ENCODE peak calls at places on chromosomes 2 and 18, in ten cellular contexts. T is stomach; X is endothelial cell of umbilical vein; A is adipocyte; H is H1; Z is sigmoid colon; Y is naive thymus-derived CD4-positive, alpha-beta T cell; I is MM.1S; L is endodermal cell; W is body of pancreas. M is an unnamed sample.

GRCh38 chr18:35949903-35950627 is 22.4 kb upstream of the RMP24 start:
- DNase-seq in W (peak; percentile 65), X (peak; percentile 67), Z (peak; percentile 73), A (peak; percentile 92), H (peak; percentile 86), Y (peak; percentile 42), L (peak; percentile 89), I (peak; percentile 37), T (peak; percentile 55), M (peak; percentile 48)

GRCh38 chr2:126895336-126895735 is 3.4 kb upstream of the TEX51 start:
- DNase-seq in Z (no peak), A (no peak), L (peak; percentile 41), I (no peak), X (no peak), Y (no peak), H (no peak), W (no peak), T (peak; percentile 8), M (no peak)

GRCh38 chr18:8121942-8122480 is 487.2 kb upstream of the RAB12 start:
- DNase-seq in W (no peak), L (peak; percentile 62), T (no peak), I (no peak), X (peak; percentile 37), Z (no peak), H (no peak), Y (no peak), A (peak; percentile 80), M (no peak)

GRCh38 chr18:2901405-2901989 is 54.7 kb downstream of the EMILIN2 start:
- DNase-seq in L (peak; percentile 21), T (no peak), Z (no peak), H (no peak), W (no peak), A (peak; percentile 77), I (no peak), X (no peak), Y (no peak), M (no peak)

GRCh38 chr2:171522057-171522803 is at the start of gene CYBRD1:
- DNase-seq in W (peak; percentile 48), T (peak; percentile 83), Z (peak; percentile 96), H (peak; percentile 80), I (no peak), Y (no peak), L (peak; percentile 88), A (peak; percentile 95), X (peak; percentile 71), M (peak; percentile 90)

GRCh38 chr18:48543228-48543627 is 4.4 kb downstream of the CTIF start:
- DNase-seq in T (no peak), L (peak; percentile 94), H (peak; percentile 59), A (no peak), Y (no peak), Z (no peak), W (peak; percentile 77), I (no peak), X (no peak), M (no peak)

GRCh38 chr2:236607471-236608307 is 38.1 kb downstream of the ACKR3 start:
- DNase-seq in T (no peak), I (no peak), L (peak; percentile 69), X (no peak), Z (no peak), A (peak; percentile 17), Y (no peak), H (no peak), W (peak; percentile 81), M (no peak)

GRCh38 chr2:196558506-196558905 is 81.0 kb upstream of the CCDC150 start:
- DNase-seq in T (no peak), H (no peak), A (no peak), Y (no peak), X (no peak), L (no peak), I (no peak), W (no peak), Z (no peak), M (no peak)

GRCh38 chr18:25181581-25181980 is 170.4 kb downstream of the ZNF521 start:
- DNase-seq in Y (no peak), W (no peak), Z (no peak), L (no peak), H (no peak), A (no peak), X (no peak), T (no peak), I (peak; percentile 21), M (no peak)

GRCh38 chr2:32496657-32497056 is 131.2 kb upstream of the TTC27 start:
- DNase-seq in A (no peak), H (no peak), L (no peak), Y (no peak), W (no peak), X (no peak), I (no peak), Z (no peak), T (no peak), M (no peak)

GRCh38 chr2:209763106-209763505 is 8.5 kb upstream of the UNC80 start:
- DNase-seq in A (no peak), I (no peak), T (no peak), Z (no peak), W (no peak), X (no peak), L (no peak), Y (no peak), H (no peak), M (no peak)

GRCh38 chr2:190407246-190407661 is 901 bp upstream of the MFSD6 start:
- DNase-seq in A (no peak), W (no peak), T (no peak), I (no peak), X (no peak), Z (no peak), L (peak; percentile 55), H (no peak), Y (peak; percentile 90), M (no peak)

GRCh38 chr2:187210726-187211125 is 237.3 kb downstream of the CALCRL start:
- DNase-seq in X (no peak), W (no peak), T (no peak), L (no peak), I (no peak), A (no peak), H (no peak), Z (no peak), Y (no peak), M (no peak)

GRCh38 chr2:54763636-54764291 is 40.3 kb downstream of the EML6 start:
- DNase-seq in X (no peak), Y (no peak), L (peak; percentile 80), A (no peak), I (no peak), T (no peak), W (peak; percentile 13), H (peak; percentile 60), Z (no peak), M (no peak)

GRCh38 chr2:73223821-73224220 is 9.2 kb downstream of the PRADC1 start:
- DNase-seq in W (no peak), Z (no peak), I (no peak), Y (no peak), X (no peak), T (no peak), A (no peak), L (no peak), H (no peak), M (no peak)

GRCh38 chr2:102149243-102149642 is 6.7 kb downstream of the IL1R1 start:
- DNase-seq in I (no peak), W (no peak), T (no peak), H (no peak), Z (no peak), L (no peak), Y (no peak), X (no peak), A (no peak), M (no peak)
- H3K4me1 ChIP-seq in I (no peaks in the 10 kb centered on the region), W (peaks cover 78% of the 10 kb centered on the region), T (peaks cover 7% of the 10 kb centered on the region), H (peaks cover 4% of the 10 kb centered on the region), Z (no peaks in the 10 kb centered on the region), L (no peaks in the 10 kb centered on the region), Y (no peaks in the 10 kb centered on the region), X (peaks cover 8% of the 10 kb centered on the region), A (peaks cover 74% of the 10 kb centered on the region), M (peaks cover 49% of the 10 kb centered on the region)

DNA sequence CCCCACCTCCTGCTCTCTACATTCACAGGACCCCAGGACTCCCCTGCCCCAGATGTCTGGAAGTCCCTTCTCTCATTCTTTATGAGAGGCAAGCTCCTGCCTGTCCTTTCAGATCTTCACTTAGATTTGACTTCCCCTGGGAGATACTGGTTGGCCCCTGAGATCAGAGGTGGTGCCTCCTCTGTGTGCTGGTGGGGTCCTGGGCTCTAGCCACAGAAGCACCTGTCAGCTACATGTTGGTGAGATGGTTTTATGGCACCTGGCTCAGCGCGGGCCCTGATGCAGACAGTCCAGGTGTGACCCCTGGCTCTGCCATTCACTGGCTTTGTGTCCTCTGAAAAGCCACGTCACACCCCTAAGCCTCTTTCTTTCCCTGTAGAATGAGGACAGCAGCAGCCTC is 369.6 kb upstream of the ID2 start:
- DNase-seq in Z (no peak), X (no peak), W (no peak), T (no peak), L (no peak), A (no peak), I (no peak), Y (no peak), H (no peak), M (no peak)
- H3K4me1 ChIP-seq in Z (peaks cover 10% of the 10 kb centered on the region), X (no peaks in the 10 kb centered on the region), W (no peaks in the 10 kb centered on the region), T (no peaks in the 10 kb centered on the region), L (peaks cover 10% of the 10 kb centered on the region), A (no peaks in the 10 kb centered on the region), I (peaks cover 8% of the 10 kb centered on the region), Y (peaks cover 6% of the 10 kb centered on the region), H (peaks cover 11% of the 10 kb centered on the region), M (no peaks in the 10 kb centered on the region)

GRCh38 chr18:44834867-44835469 is 154.3 kb downstream of the SETBP1 start:
- DNase-seq in W (no peak), Y (no peak), X (no peak), I (no peak), L (no peak), A (no peak), Z (no peak), H (no peak), T (no peak), M (no peak)
- H3K4me1 ChIP-seq in W (peaks cover 40% of the 10 kb centered on the region), Y (peaks cover 6% of the 10 kb centered on the region), X (no peaks in the 10 kb centered on the region), I (peaks cover 17% of the 10 kb centered on the region), L (peaks cover 10% of the 10 kb centered on the region), A (peaks cover 15% of the 10 kb centered on the region), Z (peaks cover 76% of the 10 kb centered on the region), H (peaks cover 6% of the 10 kb centered on the region), T (peaks cover 26% of the 10 kb centered on the region), M (peaks cover 44% of the 10 kb centered on the region)

DNA sequence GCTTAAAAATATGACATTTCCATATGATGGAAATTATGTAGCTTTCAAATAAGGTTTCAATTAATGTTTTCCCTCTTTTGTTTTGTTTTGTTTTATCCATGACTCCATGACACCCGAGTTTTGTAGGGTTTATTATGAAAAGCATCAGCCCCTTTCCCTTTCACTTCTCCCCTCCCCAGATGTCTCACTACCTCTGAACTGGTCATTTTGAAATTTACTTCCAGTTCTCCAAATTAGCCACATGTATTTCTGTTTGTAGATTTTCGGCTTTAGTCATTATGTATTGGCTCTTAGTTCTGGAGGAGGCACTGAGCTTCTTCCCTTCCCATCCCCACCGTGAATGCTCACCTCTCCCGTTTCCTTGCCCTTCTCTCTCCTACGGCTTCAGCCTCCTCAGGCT is 18.6 kb upstream of the VPS4B start:
- DNase-seq in Y (no peak), I (no peak), A (no peak), X (no peak), W (no peak), T (no peak), Z (no peak), H (no peak), L (no peak), M (no peak)
- H3K4me1 ChIP-seq in Y (no peaks in the 10 kb centered on the region), I (no peaks in the 10 kb centered on the region), A (peaks cover 47% of the 10 kb centered on the region), X (no peaks in the 10 kb centered on the region), W (peaks cover 5% of the 10 kb centered on the region), T (no peaks in the 10 kb centered on the region), Z (peaks cover 35% of the 10 kb centered on the region), H (no peaks in the 10 kb centered on the region), L (no peaks in the 10 kb centered on the region), M (peaks cover 7% of the 10 kb centered on the region)

M was measured in left ventricle myocardium inferior.